ENCODE peak calls at places on chromosomes 12 and 14, in nine cellular contexts. T, L, Z, J, I, A, S, P and C are unnamed samples.

GRCh38 chr12:45730842-45731336 is 1.4 kb downstream of the ARID2 start:
- DNase-seq in T (no peak), L (peak; percentile 44), Z (no peak), J (no peak), I (no peak), A (peak; percentile 60), S (no peak), P (no peak), C (no peak)

GRCh38 chr12:45334396-45334795 is 118.5 kb downstream of the ANO6 start:
- DNase-seq in T (no peak), L (no peak), Z (no peak), J (no peak), I (no peak), A (no peak), S (no peak), P (no peak), C (no peak)

GRCh38 chr12:120722784-120723183 is 2.8 kb upstream of the ACADS start:
- DNase-seq in T (no peak), L (no peak), Z (no peak), J (no peak), I (no peak), A (no peak), S (no peak), P (no peak), C (no peak)

GRCh38 chr12:131833896-131834641 is 5.9 kb downstream of the MMP17 start:
- DNase-seq in T (peak; percentile 87), L (peak; percentile 30), Z (no peak), J (no peak), I (no peak), A (no peak), S (no peak), P (no peak), C (no peak)

GRCh38 chr12:18752280-18752920 is 14.5 kb downstream of the CAPZA3 start:
- DNase-seq in T (no peak), L (peak; percentile 63), Z (no peak), J (no peak), I (no peak), A (no peak), S (no peak), P (no peak), C (no peak)

GRCh38 chr12:116492703-116493324 is 66.4 kb upstream of the MAP1LC3B2 start:
- DNase-seq in T (no peak), L (peak; percentile 89), Z (no peak), J (no peak), I (peak; percentile 59), A (no peak), S (no peak), P (no peak), C (no peak)

GRCh38 chr12:47282206-47282605 is 202.4 kb upstream of the AMIGO2 start:
- DNase-seq in T (no peak), L (no peak), Z (no peak), J (no peak), I (no peak), A (no peak), S (no peak), P (no peak), C (no peak)

GRCh38 chr12:125202421-125202820 is 137.2 kb downstream of the AACS start:
- DNase-seq in T (no peak), L (no peak), Z (no peak), J (no peak), I (no peak), A (no peak), S (no peak), P (no peak), C (no peak)

GRCh38 chr14:104749111-104749649 is 3.8 kb upstream of the SIVA1 start:
- DNase-seq in T (no peak), L (no peak), Z (peak; percentile 68), J (no peak), I (no peak), A (peak; percentile 88), S (no peak), P (no peak), C (peak; percentile 85)

GRCh38 chr12:105487961-105488360 is 157.5 kb downstream of the C12orf75 start:
- DNase-seq in T (no peak), L (peak; percentile 1), Z (no peak), J (no peak), I (no peak), A (no peak), S (peak; percentile 72), P (no peak), C (no peak)

GRCh38 chr12:93137656-93138612 is 208.8 kb upstream of the EEA1 start:
- DNase-seq in T (no peak), L (peak; percentile 61), Z (no peak), J (no peak), I (peak; percentile 40), A (no peak), S (no peak), P (no peak), C (no peak)

GRCh38 chr12:3770891-3771290 is 18.0 kb upstream of the CRACR2A start:
- DNase-seq in T (no peak), L (no peak), Z (no peak), J (no peak), I (no peak), A (no peak), S (no peak), P (no peak), C (no peak)
- TF ChIP-seq EP300 in T (no peak), L (no peak), Z (no peak), J (no peak), I (no peak), A (no peak), S (no peak), P (no peak), C (no peak)

GRCh38 chr12:25106818-25107217 is 88.1 kb downstream of the DNAI7 start:
- DNase-seq in T (no peak), L (no peak), Z (no peak), J (no peak), I (no peak), A (no peak), S (no peak), P (no peak), C (no peak)

GRCh38 chr12:25099010-25099409 is 96.0 kb downstream of the DNAI7 start:
- DNase-seq in T (no peak), L (no peak), Z (no peak), J (no peak), I (no peak), A (no peak), S (no peak), P (no peak), C (no peak)

GRCh38 chr12:25100738-25101445 is 94.1 kb downstream of the DNAI7 start:
- DNase-seq in T (no peak), L (no peak), Z (no peak), J (no peak), I (no peak), A (no peak), S (no peak), P (no peak), C (no peak)

GRCh38 chr12:25100203-25100602 is 94.8 kb downstream of the DNAI7 start:
- DNase-seq in T (no peak), L (no peak), Z (no peak), J (no peak), I (no peak), A (no peak), S (no peak), P (no peak), C (no peak)

DNA sequence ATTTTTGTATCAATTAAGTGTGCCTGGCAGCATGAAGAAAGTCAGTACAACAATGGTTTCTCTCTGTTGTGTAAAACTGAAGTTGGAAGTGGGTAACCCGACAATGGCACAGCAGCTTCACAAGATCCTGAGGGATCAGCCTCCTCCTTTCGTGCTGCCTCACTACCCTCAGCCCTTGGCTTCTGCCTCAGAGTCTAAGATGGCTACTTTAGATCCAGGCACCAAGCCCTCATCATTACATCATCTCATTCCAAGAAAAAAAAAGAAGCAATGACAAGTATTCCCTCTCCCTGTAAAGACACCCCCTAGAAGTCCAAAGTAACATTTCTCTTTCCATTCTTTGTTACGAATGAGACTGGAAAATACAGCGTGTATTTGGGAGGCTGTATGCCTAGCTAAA is 92.6 kb downstream of the DNAI7 start:
- DNase-seq in T (no peak), L (no peak), Z (no peak), J (no peak), I (no peak), A (no peak), S (no peak), P (no peak), C (no peak)
- TF ChIP-seq EP300 in T (no peak), L (no peak), Z (no peak), J (no peak), I (no peak), A (no peak), S (no peak), P (no peak), C (no peak)

GRCh38 chr12:96134200-96134599 is 60.0 kb upstream of the ELK3 start:
- DNase-seq in T (no peak), L (no peak), Z (no peak), J (no peak), I (no peak), A (no peak), S (no peak), P (no peak), C (no peak)

GRCh38 chr12:96131230-96131788 is 62.9 kb upstream of the ELK3 start:
- DNase-seq in T (no peak), L (no peak), Z (no peak), J (no peak), I (no peak), A (no peak), S (no peak), P (no peak), C (no peak)

GRCh38 chr12:96136129-96136528 is 58.0 kb upstream of the ELK3 start:
- DNase-seq in T (no peak), L (no peak), Z (no peak), J (no peak), I (no peak), A (no peak), S (no peak), P (no peak), C (no peak)

GRCh38 chr12:96130396-96131059 is 63.6 kb upstream of the ELK3 start:
- DNase-seq in T (no peak), L (no peak), Z (no peak), J (no peak), I (no peak), A (no peak), S (no peak), P (no peak), C (no peak)

GRCh38 chr12:96132819-96133218 is 61.4 kb upstream of the ELK3 start:
- DNase-seq in T (no peak), L (peak; percentile 21), Z (peak; percentile 23), J (no peak), I (no peak), A (peak; percentile 38), S (no peak), P (no peak), C (no peak)
- TF ChIP-seq EP300 in T (no peak), L (no peak), Z (no peak), J (no peak), I (no peak), A (no peak), S (no peak), P (no peak), C (no peak)

DNA sequence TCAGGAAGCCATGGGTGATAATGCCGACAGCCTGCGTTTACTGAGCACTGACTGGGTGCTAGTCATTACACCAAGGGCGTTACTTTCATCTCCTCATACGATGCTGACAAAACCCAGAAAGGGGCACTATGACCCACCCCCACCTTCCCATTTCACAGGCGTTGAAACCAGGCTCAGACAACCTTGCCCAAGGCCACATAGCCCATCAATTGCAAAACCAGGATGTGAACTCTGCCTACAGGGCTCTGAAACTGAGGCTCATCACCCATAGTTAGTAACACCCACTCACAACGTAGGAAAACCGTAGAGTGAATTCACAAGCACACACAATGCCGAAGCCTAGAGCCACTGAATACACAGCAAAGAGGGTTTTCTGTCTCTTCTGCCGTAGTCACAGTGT is 119.9 kb downstream of the RIMBP2 start:
- DNase-seq in T (no peak), L (no peak), Z (no peak), J (no peak), I (no peak), A (no peak), S (no peak), P (no peak), C (no peak)
- TF ChIP-seq EP300 in T (no peak), L (no peak), Z (no peak), J (no peak), I (no peak), A (no peak), S (no peak), P (no peak), C (no peak)